ENCODE peak calls at places on chromosomes 1 and 21, in seven cellular contexts. Q, X, P, A, Z, M and B are unnamed samples.

GRCh38 chr1:51957618-51958017 is 32.9 kb downstream of the RAB3B start:
- DNase-seq in Z (no peak), M (no peak), Q (no peak), P (no peak), A (no peak), X (no peak), B (no peak)

GRCh38 chr1:197921235-197922069 is 4.3 kb downstream of the LHX9 start:
- DNase-seq in M (no peak), A (peak), X (no peak), P (no peak), Z (no peak), Q (no peak), B (peak)

GRCh38 chr1:11429226-11429625 is 49.7 kb upstream of the DISP3 start:
- DNase-seq in X (no peak), P (no peak), A (no peak), Z (no peak), M (no peak), Q (no peak), B (peak)

GRCh38 chr1:225897595-225898514 is 8.9 kb upstream of the LEFTY1 start:
- DNase-seq in A (no peak), Q (no peak), X (no peak), M (no peak), Z (no peak), P (peak), B (no peak)

GRCh38 chr1:29469457-29469856 is 233.1 kb downstream of the PTPRU start:
- DNase-seq in Z (peak), X (no peak), A (no peak), P (no peak), M (no peak), Q (no peak), B (no peak)

GRCh38 chr1:218718216-218718615 is 373.1 kb downstream of the TGFB2 start:
- DNase-seq in P (no peak), A (no peak), Z (no peak), Q (no peak), X (no peak), M (no peak), B (no peak)

GRCh38 chr1:41109316-41110263 is 88.1 kb upstream of the SLFNL1 start:
- DNase-seq in X (no peak), Q (no peak), M (peak), A (no peak), P (no peak), Z (no peak), B (no peak)

GRCh38 chr21:27776925-27777553 is 810.2 kb upstream of the ADAMTS5 start:
- DNase-seq in P (no peak), A (no peak), Q (no peak), Z (no peak), M (no peak), X (no peak), B (no peak)

GRCh38 chr1:214220891-214221290 is 60.1 kb upstream of the SMYD2 start:
- DNase-seq in P (no peak), M (no peak), X (no peak), Z (no peak), A (no peak), Q (no peak), B (no peak)

GRCh38 chr1:225318706-225319575 is 108.9 kb downstream of the LBR start:
- DNase-seq in M (no peak), X (no peak), P (peak), Z (peak), A (peak), Q (no peak), B (no peak)

GRCh38 chr1:44847786-44848185 is 4.7 kb upstream of the PTCH2 start:
- DNase-seq in M (no peak), Q (no peak), P (no peak), X (no peak), A (no peak), Z (no peak), B (no peak)

GRCh38 chr1:170823120-170823519 is 112.2 kb upstream of the MROH9 start:
- DNase-seq in Z (no peak), Q (no peak), X (no peak), A (no peak), M (no peak), P (no peak), B (no peak)

GRCh38 chr1:5980314-5981008 is 11.8 kb downstream of the NPHP4 start:
- DNase-seq in Z (peak), M (peak), X (no peak), Q (no peak), P (no peak), A (peak), B (peak)

GRCh38 chr1:24896596-24897262 is 33.3 kb downstream of the RUNX3 start:
- DNase-seq in A (no peak), P (peak), M (no peak), Q (peak), Z (no peak), X (peak), B (no peak)

GRCh38 chr1:228018961-228019721 is 12.3 kb downstream of the WNT3A start:
- DNase-seq in A (no peak), Q (no peak), M (no peak), X (no peak), P (no peak), Z (no peak), B (no peak)

GRCh38 chr1:151340870-151341754 is 5.9 kb downstream of the RFX5 start:
- DNase-seq in P (peak), A (peak), M (no peak), Z (peak), X (no peak), Q (no peak), B (peak)

GRCh38 chr21:41255190-41255589 is 61.4 kb upstream of the FAM3B start:
- DNase-seq in P (no peak), M (no peak), X (peak), A (no peak), Q (no peak), Z (no peak), B (no peak)

GRCh38 chr1:230866171-230866811 is 2.0 kb downstream of the C1orf198 start:
- DNase-seq in P (no peak), M (no peak), Z (no peak), A (no peak), X (no peak), Q (no peak), B (no peak)

GRCh38 chr1:98653186-98653585 is 8.3 kb upstream of the SNX7 start:
- DNase-seq in Q (no peak), A (no peak), M (no peak), P (no peak), Z (no peak), X (no peak), B (no peak)

GRCh38 chr1:46062651-46063319 is 69.6 kb downstream of the PIK3R3 start:
- DNase-seq in P (peak), A (no peak), Q (no peak), M (no peak), X (no peak), Z (no peak), B (no peak)

GRCh38 chr21:33265664-33266049 is 510 bp upstream of the IL10RB start:
- DNase-seq in P (no peak), M (no peak), Z (no peak), X (no peak), A (no peak), Q (no peak), B (no peak)

GRCh38 chr1:114134518-114134917 is 19.2 kb downstream of the SYT6 start:
- DNase-seq in A (no peak), M (no peak), X (no peak), Q (no peak), P (no peak), Z (no peak), B (no peak)

GRCh38 chr1:183097438-183098051 is 74.3 kb downstream of the LAMC1 start:
- DNase-seq in P (no peak), X (no peak), Z (no peak), A (no peak), M (no peak), Q (no peak), B (no peak)

GRCh38 chr1:178031856-178032320 is 62.0 kb upstream of the RASAL2 start:
- DNase-seq in M (peak), Q (peak), P (no peak), X (peak), A (peak), Z (peak), B (peak)

GRCh38 chr1:20061866-20062265 is 8.1 kb upstream of the PLA2G5 start:
- DNase-seq in P (no peak), X (no peak), A (no peak), M (no peak), Z (no peak), Q (no peak), B (no peak)

GRCh38 chr1:226973898-226974543 is 33.9 kb downstream of the COQ8A start:
- DNase-seq in Q (no peak), X (no peak), A (no peak), Z (no peak), M (no peak), P (no peak), B (no peak)

GRCh38 chr1:220876511-220877347 is 2.5 kb upstream of the HLX start:
- DNase-seq in Z (peak), M (no peak), A (peak), P (no peak), X (no peak), Q (no peak), B (peak)

GRCh38 chr1:220872296-220872695 is 6.9 kb upstream of the HLX start:
- DNase-seq in Z (no peak), Q (no peak), X (no peak), P (no peak), A (no peak), M (no peak), B (no peak)

GRCh38 chr1:220875233-220875632 is 4.0 kb upstream of the HLX start:
- DNase-seq in Z (no peak), P (no peak), Q (no peak), A (no peak), X (no peak), M (no peak), B (no peak)

GRCh38 chr1:220873087-220873486 is 6.2 kb upstream of the HLX start:
- DNase-seq in P (no peak), M (no peak), X (no peak), Q (no peak), Z (no peak), A (no peak), B (no peak)

DNA sequence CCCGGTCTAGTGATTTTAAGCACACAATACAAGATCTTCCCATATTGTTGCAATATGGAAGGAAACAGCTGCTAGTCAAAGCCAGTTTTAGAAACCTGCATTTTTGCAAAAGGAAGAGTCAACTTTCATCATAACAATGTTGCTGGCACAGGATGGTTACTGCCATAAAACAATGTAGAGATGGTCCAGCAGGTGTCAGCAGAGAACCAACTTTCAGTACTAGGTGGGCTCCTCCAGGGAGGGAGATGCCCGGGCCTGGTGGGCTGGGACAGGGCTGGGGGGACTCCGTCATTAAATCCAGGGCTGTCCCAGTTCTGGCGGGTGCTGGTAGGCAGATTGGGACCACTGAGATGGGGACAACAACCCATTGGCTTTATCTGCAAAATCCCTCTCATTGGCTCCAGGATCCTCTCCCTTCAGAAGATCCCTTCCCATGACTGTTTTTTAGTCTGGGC is 5.0 kb upstream of the HLX start:
- DNase-seq in X (no peak), Z (peak), P (no peak), Q (no peak), M (no peak), A (peak), B (peak)
- TF ChIP-seq CTCF in X (peak), Z (peak), P (no peak), Q (peak), M (peak), A (peak), B (peak)

GRCh38 chr1:22454476-22455056 is 2.9 kb downstream of the ZBTB40 start:
- DNase-seq in M (no peak), Z (peak), A (no peak), P (no peak), X (no peak), Q (no peak), B (no peak)

GRCh38 chr1:22457836-22458235 is 6.2 kb downstream of the ZBTB40 start:
- DNase-seq in M (no peak), Z (no peak), A (no peak), X (no peak), P (no peak), Q (no peak), B (no peak)

GRCh38 chr1:22461100-22461499 is 9.4 kb downstream of the ZBTB40 start:
- DNase-seq in P (no peak), A (no peak), X (no peak), Z (no peak), M (no peak), Q (no peak), B (no peak)

GRCh38 chr1:22453181-22453580 is 1.5 kb downstream of the ZBTB40 start:
- DNase-seq in P (no peak), M (no peak), Z (no peak), X (no peak), A (no peak), Q (no peak), B (no peak)

GRCh38 chr1:22457356-22457755 is 5.7 kb downstream of the ZBTB40 start:
- DNase-seq in X (no peak), Q (no peak), A (no peak), M (no peak), P (no peak), Z (peak), B (no peak)
- TF ChIP-seq CTCF in X (no peak), Q (no peak), A (no peak), M (no peak), P (no peak), Z (no peak), B (no peak)

DNA sequence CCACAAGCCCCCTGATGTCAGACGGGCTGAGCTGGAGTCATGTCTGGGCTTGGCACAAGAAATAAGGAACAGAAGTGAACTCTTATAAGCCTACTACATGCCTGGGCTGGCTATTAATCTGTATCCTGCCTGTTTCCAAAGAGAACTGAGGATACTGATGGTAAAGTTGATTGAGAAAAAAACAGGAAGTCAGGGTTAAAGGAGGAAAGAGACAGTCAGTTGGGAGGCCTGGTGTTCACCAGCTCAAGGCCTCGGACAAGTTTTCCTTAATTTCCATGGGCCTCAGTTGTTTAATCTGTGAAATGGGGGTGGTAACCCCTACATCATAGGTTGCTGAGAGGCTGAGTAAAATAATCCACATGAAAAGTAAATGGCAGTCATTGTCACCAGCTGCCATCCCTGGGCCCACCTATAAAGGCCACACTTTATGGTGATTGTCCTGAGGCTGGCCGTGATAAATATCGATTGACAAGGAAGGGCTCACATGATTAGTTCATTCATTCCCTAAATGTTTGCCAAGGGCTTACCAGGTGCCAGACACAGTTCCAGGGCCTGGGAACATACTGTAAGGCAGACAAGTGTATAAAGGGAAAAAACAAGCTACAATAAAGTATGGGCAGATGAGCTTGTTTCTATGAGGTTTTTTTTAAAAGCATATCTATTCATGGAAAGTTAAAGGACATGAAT is 2.8 kb downstream of the ALDH4A1 start:
- DNase-seq in Q (no peak), X (no peak), Z (no peak), P (no peak), A (no peak), M (no peak), B (no peak)
- TF ChIP-seq CTCF in Q (no peak), X (no peak), Z (no peak), P (no peak), A (no peak), M (no peak), B (no peak)

GRCh38 chr1:30848130-30848529 is 60.4 kb downstream of the SDC3 start:
- DNase-seq in X (no peak), Z (no peak), Q (no peak), A (no peak), M (no peak), P (no peak), B (no peak)
- TF ChIP-seq CTCF in X (no peak), Z (no peak), Q (no peak), A (no peak), M (no peak), P (no peak), B (no peak)

GRCh38 chr1:116299248-116299647 is 73.8 kb upstream of the ATP1A1 start:
- DNase-seq in Q (no peak), X (no peak), M (no peak), P (no peak), Z (no peak), A (no peak), B (no peak)

GRCh38 chr1:116292929-116293725 is 79.9 kb upstream of the ATP1A1 start:
- DNase-seq in X (no peak), Q (no peak), A (no peak), M (no peak), Z (no peak), P (no peak), B (no peak)

GRCh38 chr1:116297495-116298212 is 75.4 kb upstream of the ATP1A1 start:
- DNase-seq in X (no peak), A (no peak), Q (no peak), P (no peak), Z (no peak), M (no peak), B (no peak)

GRCh38 chr1:116302281-116302680 is 70.8 kb upstream of the ATP1A1 start:
- DNase-seq in P (no peak), X (no peak), Z (no peak), M (no peak), Q (no peak), A (no peak), B (no peak)

GRCh38 chr1:116298746-116299145 is 74.3 kb upstream of the ATP1A1 start:
- DNase-seq in Z (no peak), M (no peak), A (no peak), Q (no peak), P (no peak), X (no peak), B (no peak)
- TF ChIP-seq CTCF in Z (no peak), M (no peak), A (no peak), Q (no peak), P (no peak), X (no peak), B (no peak)

GRCh38 chr1:234311414-234311813 is 61.8 kb upstream of the COA6 start:
- DNase-seq in M (no peak), P (no peak), X (no peak), A (no peak), Z (no peak), Q (no peak), B (no peak)
- TF ChIP-seq CTCF in M (no peak), P (no peak), X (no peak), A (no peak), Z (no peak), Q (no peak), B (no peak)

DNA sequence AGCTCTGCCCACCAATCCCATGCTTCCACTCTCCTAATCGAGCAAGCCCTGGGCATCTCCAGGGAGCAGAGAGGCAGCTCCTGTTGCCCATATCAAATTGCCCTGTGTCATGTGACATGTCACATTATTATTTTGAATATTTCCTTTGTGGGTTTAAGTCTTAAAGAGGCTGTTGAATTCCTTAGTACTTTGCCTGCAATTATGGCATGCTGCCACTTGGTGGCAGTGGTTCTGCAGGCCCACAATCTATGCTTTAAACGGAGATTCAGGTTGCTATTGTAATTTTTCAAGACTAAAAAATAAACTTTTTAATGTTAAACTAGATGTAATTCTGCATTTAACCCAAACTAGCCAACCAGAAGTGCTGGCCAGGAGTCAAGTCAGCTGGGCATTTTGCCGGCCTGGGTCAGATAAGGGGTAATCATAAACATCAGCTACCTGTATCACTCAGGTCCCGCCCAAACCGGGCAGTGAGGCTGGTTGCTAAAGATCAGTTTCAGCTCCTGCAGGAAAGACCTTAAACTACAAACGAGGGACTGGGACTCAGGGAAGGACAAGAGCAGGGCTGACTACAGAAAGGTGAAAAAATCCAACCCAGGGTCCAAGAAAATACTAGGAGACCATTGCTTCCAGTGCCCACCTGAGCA is 37.3 kb upstream of the ARHGEF16 start:
- DNase-seq in P (no peak), Z (no peak), X (no peak), A (no peak), Q (no peak), M (no peak), B (no peak)
- TF ChIP-seq CTCF in P (no peak), Z (peak), X (peak), A (peak), Q (no peak), M (peak), B (peak)

DNA sequence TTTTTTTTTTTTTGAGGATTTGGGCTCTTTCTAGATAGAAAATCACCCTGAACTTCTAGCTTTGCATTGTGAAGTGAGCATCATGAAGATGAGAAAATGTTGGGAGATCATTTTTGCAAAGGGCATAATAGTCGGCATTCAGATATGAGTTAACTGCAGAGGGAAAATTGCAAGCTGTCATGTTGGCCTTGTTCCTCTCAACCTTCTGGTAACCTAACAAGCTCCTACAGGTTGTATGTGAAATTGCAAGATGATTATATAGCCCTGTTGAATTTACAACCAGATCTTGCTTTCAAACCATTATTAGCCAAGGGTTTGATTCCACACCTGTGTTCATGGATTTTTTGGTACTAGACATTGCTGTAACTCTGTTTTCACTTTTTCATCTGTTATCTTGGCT is 2.2 kb downstream of the ELOA start:
- DNase-seq in M (no peak), A (no peak), Z (peak), Q (no peak), P (no peak), X (no peak), B (no peak)
- TF ChIP-seq CTCF in M (peak), A (peak), Z (peak), Q (no peak), P (peak), X (peak), B (peak)

DNA sequence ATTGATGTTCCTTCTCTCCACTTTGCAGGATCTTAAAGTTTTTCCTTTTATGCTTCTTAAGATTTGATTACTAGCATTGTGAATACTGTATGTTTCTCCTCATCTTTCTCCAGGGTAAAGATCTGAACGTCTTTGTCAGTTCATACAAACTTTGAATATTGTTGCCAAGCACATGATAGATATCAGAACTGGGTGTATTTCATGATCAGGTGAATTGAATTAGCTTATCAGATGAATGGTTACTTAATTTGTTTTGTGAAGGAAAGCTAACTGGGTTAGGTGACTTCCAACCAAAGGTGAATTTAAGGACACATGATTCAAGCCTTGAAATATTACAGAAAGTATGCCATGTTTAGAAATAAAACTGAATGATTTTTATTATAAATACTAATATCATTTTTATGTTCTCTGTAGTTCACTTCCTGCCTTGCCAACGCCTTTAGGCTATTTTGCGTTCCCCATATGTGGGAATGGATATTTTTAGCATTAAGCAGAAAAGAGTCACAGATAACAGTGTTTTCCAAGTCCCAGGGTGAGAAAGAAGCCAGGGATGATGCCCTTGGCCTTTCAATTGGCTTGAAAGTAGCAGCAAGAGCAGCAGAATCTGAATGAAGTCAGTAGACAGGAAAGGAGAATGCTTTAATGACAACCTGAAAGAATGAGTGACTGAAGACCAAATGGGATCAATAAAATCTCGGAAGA is 752.1 kb downstream of the NCAM2 start:
- DNase-seq in P (no peak), A (no peak), X (no peak), Z (peak), M (no peak), Q (no peak), B (no peak)
- TF ChIP-seq CTCF in P (no peak), A (no peak), X (no peak), Z (no peak), M (no peak), Q (no peak), B (no peak)